ENCODE peak calls at places on chromosomes 12 and 14, in nine cellular contexts. One of them, this sample, is unnamed.

GRCh38 chr12:17076335-17076734 is 470.4 kb upstream of the LMO3 start:
- DNase-seq in cardiac muscle cell: no peak
- DNase-seq in heart right ventricle: no peak
- DNase-seq in Peyer's patch: no peak
- DNase-seq in prostate gland: no peak
- DNase-seq in testis: peak; percentile 42
- DNase-seq in stomach: no peak
- DNase-seq in fibroblast of pulmonary artery: no peak
- DNase-seq in neural progenitor cell: no peak
- DNase-seq in this sample: no peak

GRCh38 chr14:75295491-75296338 is 17.1 kb downstream of the FOS start:
- DNase-seq in prostate gland: peak; percentile 79
- DNase-seq in neural progenitor cell: peak; percentile 92
- DNase-seq in stomach: peak; percentile 87
- DNase-seq in heart right ventricle: peak; percentile 83
- DNase-seq in fibroblast of pulmonary artery: peak; percentile 82
- DNase-seq in cardiac muscle cell: peak; percentile 89
- DNase-seq in testis: peak; percentile 94
- DNase-seq in Peyer's patch: peak; percentile 93
- DNase-seq in this sample: peak; percentile 81

GRCh38 chr12:58841058-58841798 is 79.1 kb downstream of the LRIG3 start:
- DNase-seq in prostate gland: no peak
- DNase-seq in heart right ventricle: no peak
- DNase-seq in cardiac muscle cell: peak; percentile 2
- DNase-seq in neural progenitor cell: peak; percentile 43
- DNase-seq in fibroblast of pulmonary artery: no peak
- DNase-seq in Peyer's patch: no peak
- DNase-seq in testis: no peak
- DNase-seq in stomach: no peak
- DNase-seq in this sample: no peak

GRCh38 chr12:122880668-122881067 is 15.3 kb downstream of the VPS37B start:
- DNase-seq in neural progenitor cell: peak; percentile 73
- DNase-seq in prostate gland: no peak
- DNase-seq in fibroblast of pulmonary artery: peak; percentile 78
- DNase-seq in cardiac muscle cell: no peak
- DNase-seq in testis: peak; percentile 79
- DNase-seq in Peyer's patch: no peak
- DNase-seq in stomach: no peak
- DNase-seq in heart right ventricle: no peak
- DNase-seq in this sample: peak; percentile 76

GRCh38 chr14:88422919-88423318 is 37.5 kb downstream of the SPATA7 start:
- DNase-seq in Peyer's patch: no peak
- DNase-seq in neural progenitor cell: no peak
- DNase-seq in fibroblast of pulmonary artery: peak; percentile 33
- DNase-seq in cardiac muscle cell: no peak
- DNase-seq in testis: no peak
- DNase-seq in prostate gland: no peak
- DNase-seq in heart right ventricle: no peak
- DNase-seq in stomach: no peak
- DNase-seq in this sample: peak; percentile 86

GRCh38 chr14:99150236-99150635 is 121.8 kb downstream of the BCL11B start:
- DNase-seq in heart right ventricle: no peak
- DNase-seq in neural progenitor cell: no peak
- DNase-seq in cardiac muscle cell: no peak
- DNase-seq in Peyer's patch: peak; percentile 2
- DNase-seq in testis: no peak
- DNase-seq in stomach: no peak
- DNase-seq in fibroblast of pulmonary artery: no peak
- DNase-seq in prostate gland: no peak
- DNase-seq in this sample: no peak

GRCh38 chr12:53221203-53222076 is 10.6 kb downstream of the RARG start:
- DNase-seq in neural progenitor cell: peak; percentile 94
- DNase-seq in prostate gland: peak; percentile 77
- DNase-seq in Peyer's patch: peak; percentile 85
- DNase-seq in cardiac muscle cell: peak; percentile 85
- DNase-seq in stomach: peak; percentile 80
- DNase-seq in heart right ventricle: peak; percentile 76
- DNase-seq in testis: peak; percentile 64
- DNase-seq in fibroblast of pulmonary artery: peak; percentile 47
- DNase-seq in this sample: peak; percentile 48

GRCh38 chr12:84561362-84561761 is 351.2 kb downstream of the SLC6A15 start:
- DNase-seq in testis: no peak
- DNase-seq in prostate gland: no peak
- DNase-seq in heart right ventricle: no peak
- DNase-seq in fibroblast of pulmonary artery: no peak
- DNase-seq in Peyer's patch: no peak
- DNase-seq in cardiac muscle cell: no peak
- DNase-seq in stomach: no peak
- DNase-seq in neural progenitor cell: no peak
- DNase-seq in this sample: no peak

GRCh38 chr12:42855362-42855950 is 265.9 kb upstream of the PRICKLE1 start:
- DNase-seq in neural progenitor cell: no peak
- DNase-seq in stomach: no peak
- DNase-seq in Peyer's patch: no peak
- DNase-seq in prostate gland: no peak
- DNase-seq in heart right ventricle: no peak
- DNase-seq in cardiac muscle cell: no peak
- DNase-seq in fibroblast of pulmonary artery: no peak
- DNase-seq in testis: no peak
- DNase-seq in this sample: no peak

GRCh38 chr12:92648242-92649031 is 54.4 kb upstream of the PLEKHG7 start:
- DNase-seq in stomach: no peak
- DNase-seq in heart right ventricle: no peak
- DNase-seq in prostate gland: no peak
- DNase-seq in neural progenitor cell: peak; percentile 10
- DNase-seq in testis: no peak
- DNase-seq in cardiac muscle cell: no peak
- DNase-seq in fibroblast of pulmonary artery: peak; percentile 55
- DNase-seq in Peyer's patch: no peak
- DNase-seq in this sample: peak; percentile 73

GRCh38 chr12:92650228-92650822 is 52.5 kb upstream of the PLEKHG7 start:
- DNase-seq in heart right ventricle: no peak
- DNase-seq in stomach: no peak
- DNase-seq in prostate gland: no peak
- DNase-seq in Peyer's patch: no peak
- DNase-seq in testis: no peak
- DNase-seq in cardiac muscle cell: no peak
- DNase-seq in fibroblast of pulmonary artery: no peak
- DNase-seq in neural progenitor cell: no peak
- DNase-seq in this sample: no peak

GRCh38 chr12:110039085-110039807 is 9.1 kb downstream of the C12orf76 start:
- DNase-seq in stomach: peak; percentile 43
- DNase-seq in heart right ventricle: no peak
- DNase-seq in prostate gland: peak; percentile 60
- DNase-seq in neural progenitor cell: no peak
- DNase-seq in fibroblast of pulmonary artery: peak; percentile 95
- DNase-seq in Peyer's patch: peak; percentile 64
- DNase-seq in cardiac muscle cell: no peak
- DNase-seq in testis: no peak
- DNase-seq in this sample: peak; percentile 88

GRCh38 chr14:95504135-95505029 is 12.1 kb downstream of the SYNE3 start:
- DNase-seq in prostate gland: no peak
- DNase-seq in cardiac muscle cell: no peak
- DNase-seq in testis: no peak
- DNase-seq in fibroblast of pulmonary artery: peak; percentile 82
- DNase-seq in Peyer's patch: no peak
- DNase-seq in heart right ventricle: no peak
- DNase-seq in stomach: no peak
- DNase-seq in neural progenitor cell: no peak
- DNase-seq in this sample: peak; percentile 80

GRCh38 chr14:100679707-100680438 is 46.8 kb upstream of the DLK1 start:
- DNase-seq in heart right ventricle: peak; percentile 64
- DNase-seq in prostate gland: no peak
- DNase-seq in testis: peak; percentile 87
- DNase-seq in cardiac muscle cell: peak; percentile 60
- DNase-seq in stomach: no peak
- DNase-seq in Peyer's patch: no peak
- DNase-seq in fibroblast of pulmonary artery: peak; percentile 62
- DNase-seq in neural progenitor cell: no peak
- DNase-seq in this sample: peak; percentile 37

GRCh38 chr12:97394657-97395056 is 67.9 kb upstream of the RMST start:
- DNase-seq in Peyer's patch: no peak
- DNase-seq in prostate gland: no peak
- DNase-seq in neural progenitor cell: no peak
- DNase-seq in testis: no peak
- DNase-seq in heart right ventricle: no peak
- DNase-seq in stomach: no peak
- DNase-seq in fibroblast of pulmonary artery: no peak
- DNase-seq in cardiac muscle cell: no peak
- DNase-seq in this sample: no peak

GRCh38 chr12:122382919-122383350 is 39.5 kb downstream of the CLIP1 start:
- DNase-seq in cardiac muscle cell: no peak
- DNase-seq in Peyer's patch: no peak
- DNase-seq in fibroblast of pulmonary artery: no peak
- DNase-seq in testis: no peak
- DNase-seq in stomach: no peak
- DNase-seq in prostate gland: no peak
- DNase-seq in neural progenitor cell: no peak
- DNase-seq in heart right ventricle: no peak
- DNase-seq in this sample: no peak

GRCh38 chr14:79947440-79947839 is 263.9 kb downstream of the DIO2 start:
- DNase-seq in Peyer's patch: no peak
- DNase-seq in fibroblast of pulmonary artery: no peak
- DNase-seq in testis: no peak
- DNase-seq in cardiac muscle cell: no peak
- DNase-seq in prostate gland: no peak
- DNase-seq in stomach: no peak
- DNase-seq in heart right ventricle: no peak
- DNase-seq in neural progenitor cell: no peak
- DNase-seq in this sample: no peak

GRCh38 chr12:75994069-75994740 is 37.4 kb downstream of the PHLDA1 start:
- DNase-seq in Peyer's patch: no peak
- DNase-seq in cardiac muscle cell: no peak
- DNase-seq in stomach: no peak
- DNase-seq in neural progenitor cell: no peak
- DNase-seq in prostate gland: no peak
- DNase-seq in heart right ventricle: no peak
- DNase-seq in fibroblast of pulmonary artery: no peak
- DNase-seq in testis: no peak
- DNase-seq in this sample: no peak

GRCh38 chr12:30923057-30923456 is 3.5 kb upstream of the TSPAN11 start:
- DNase-seq in heart right ventricle: no peak
- DNase-seq in prostate gland: no peak
- DNase-seq in cardiac muscle cell: no peak
- DNase-seq in fibroblast of pulmonary artery: no peak
- DNase-seq in stomach: no peak
- DNase-seq in neural progenitor cell: no peak
- DNase-seq in testis: no peak
- DNase-seq in Peyer's patch: no peak
- DNase-seq in this sample: no peak

GRCh38 chr12:30928356-30929264 is 2.1 kb downstream of the TSPAN11 start:
- DNase-seq in fibroblast of pulmonary artery: no peak
- DNase-seq in heart right ventricle: no peak
- DNase-seq in stomach: no peak
- DNase-seq in cardiac muscle cell: peak; percentile 82
- DNase-seq in prostate gland: no peak
- DNase-seq in neural progenitor cell: no peak
- DNase-seq in Peyer's patch: no peak
- DNase-seq in testis: peak; percentile 25
- DNase-seq in this sample: no peak

GRCh38 chr12:30927210-30927576 is 645 bp downstream of the TSPAN11 start:
- DNase-seq in cardiac muscle cell: no peak
- DNase-seq in neural progenitor cell: no peak
- DNase-seq in stomach: no peak
- DNase-seq in testis: no peak
- DNase-seq in prostate gland: no peak
- DNase-seq in Peyer's patch: no peak
- DNase-seq in heart right ventricle: no peak
- DNase-seq in fibroblast of pulmonary artery: no peak
- DNase-seq in this sample: no peak

GRCh38 chr12:30925607-30926242 is 823 bp upstream of the TSPAN11 start:
- DNase-seq in prostate gland: no peak
- DNase-seq in Peyer's patch: no peak
- DNase-seq in neural progenitor cell: peak; percentile 56
- DNase-seq in fibroblast of pulmonary artery: no peak
- DNase-seq in stomach: no peak
- DNase-seq in testis: no peak
- DNase-seq in cardiac muscle cell: no peak
- DNase-seq in heart right ventricle: no peak
- DNase-seq in this sample: no peak

GRCh38 chr12:30926243-30927209 is at the start of gene TSPAN11:
- DNase-seq in fibroblast of pulmonary artery: peak; percentile 21
- DNase-seq in cardiac muscle cell: peak; percentile 76
- DNase-seq in neural progenitor cell: peak; percentile 97
- DNase-seq in Peyer's patch: no peak
- DNase-seq in testis: peak; percentile 55
- DNase-seq in prostate gland: no peak
- DNase-seq in heart right ventricle: peak; percentile 36
- DNase-seq in stomach: no peak
- DNase-seq in this sample: peak; percentile 41
- H3K4me3 ChIP-seq in fibroblast of pulmonary artery: peak within 1 kb of the TSS; percentile 32
- H3K4me3 ChIP-seq in cardiac muscle cell: peak within 1 kb of the TSS; percentile 40
- H3K4me3 ChIP-seq in neural progenitor cell: peak within 1 kb of the TSS; percentile 61
- H3K4me3 ChIP-seq in Peyer's patch: peak within 1 kb of the TSS; percentile 33
- H3K4me3 ChIP-seq in testis: peak within 1 kb of the TSS; percentile 52
- H3K4me3 ChIP-seq in prostate gland: peak within 1 kb of the TSS; percentile 42
- H3K4me3 ChIP-seq in heart right ventricle: no peak within 1 kb of the TSS
- H3K4me3 ChIP-seq in stomach: peak within 1 kb of the TSS; percentile 45
- H3K4me3 ChIP-seq in this sample: peak within 1 kb of the TSS; percentile 31

GRCh38 chr12:10749700-10750384 is 26.7 kb upstream of the YBX3 start:
- DNase-seq in fibroblast of pulmonary artery: peak; percentile 98
- DNase-seq in prostate gland: peak; percentile 79
- DNase-seq in Peyer's patch: peak; percentile 86
- DNase-seq in stomach: peak; percentile 70
- DNase-seq in cardiac muscle cell: peak; percentile 85
- DNase-seq in neural progenitor cell: peak; percentile 86
- DNase-seq in heart right ventricle: peak; percentile 87
- DNase-seq in testis: peak; percentile 88
- DNase-seq in this sample: peak; percentile 98
- TF ChIP-seq CTCF in fibroblast of pulmonary artery: peak; percentile 96
- TF ChIP-seq CTCF in prostate gland: peak; percentile 91
- TF ChIP-seq CTCF in Peyer's patch: peak; percentile 90
- TF ChIP-seq CTCF in stomach: peak; percentile 91
- TF ChIP-seq CTCF in cardiac muscle cell: peak; percentile 96
- TF ChIP-seq CTCF in neural progenitor cell: peak; percentile 96
- TF ChIP-seq CTCF in heart right ventricle: peak; percentile 85
- TF ChIP-seq CTCF in testis: peak; percentile 84
- TF ChIP-seq CTCF in this sample: peak; percentile 86

DNA sequence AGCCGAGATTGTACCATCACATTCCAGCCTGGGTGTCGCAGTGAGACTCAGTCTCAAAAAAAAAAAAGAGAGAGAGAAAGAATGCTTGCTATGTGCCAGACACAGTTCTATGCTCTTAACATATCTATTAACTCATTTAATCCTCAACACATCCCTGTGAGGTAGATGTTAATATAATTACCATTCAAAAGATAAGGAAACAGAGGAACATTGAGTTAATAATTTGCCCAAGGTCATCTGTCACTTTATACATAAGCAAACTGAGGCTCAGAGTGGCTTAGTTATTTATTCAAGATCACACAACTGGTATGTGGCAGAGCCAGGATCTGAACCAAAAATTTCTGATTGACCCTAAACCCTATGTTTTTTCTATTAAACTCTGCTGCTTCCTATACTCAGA is 116.1 kb upstream of the BCAT1 start:
- DNase-seq in heart right ventricle: no peak
- DNase-seq in prostate gland: no peak
- DNase-seq in neural progenitor cell: no peak
- DNase-seq in fibroblast of pulmonary artery: no peak
- DNase-seq in stomach: no peak
- DNase-seq in Peyer's patch: no peak
- DNase-seq in testis: no peak
- DNase-seq in cardiac muscle cell: no peak
- DNase-seq in this sample: no peak
- H3K4me3 ChIP-seq in heart right ventricle: no peak overlapping the region
- H3K4me3 ChIP-seq in prostate gland: no peak overlapping the region
- H3K4me3 ChIP-seq in neural progenitor cell: no peak overlapping the region
- H3K4me3 ChIP-seq in fibroblast of pulmonary artery: no peak overlapping the region
- H3K4me3 ChIP-seq in stomach: no peak overlapping the region
- H3K4me3 ChIP-seq in Peyer's patch: no peak overlapping the region
- H3K4me3 ChIP-seq in testis: no peak overlapping the region
- H3K4me3 ChIP-seq in cardiac muscle cell: no peak overlapping the region
- H3K4me3 ChIP-seq in this sample: no peak overlapping the region

GRCh38 chr14:77653473-77653872 is 37.0 kb upstream of the SPTLC2 start:
- DNase-seq in heart right ventricle: no peak
- DNase-seq in fibroblast of pulmonary artery: no peak
- DNase-seq in prostate gland: no peak
- DNase-seq in cardiac muscle cell: no peak
- DNase-seq in Peyer's patch: no peak
- DNase-seq in testis: no peak
- DNase-seq in neural progenitor cell: peak; percentile 55
- DNase-seq in stomach: no peak
- DNase-seq in this sample: no peak
- TF ChIP-seq CTCF in heart right ventricle: no peak
- TF ChIP-seq CTCF in fibroblast of pulmonary artery: peak; percentile 24
- TF ChIP-seq CTCF in prostate gland: no peak
- TF ChIP-seq CTCF in cardiac muscle cell: peak; percentile 12
- TF ChIP-seq CTCF in Peyer's patch: no peak
- TF ChIP-seq CTCF in testis: no peak
- TF ChIP-seq CTCF in neural progenitor cell: peak; percentile 55
- TF ChIP-seq CTCF in stomach: no peak
- TF ChIP-seq CTCF in this sample: peak; percentile 20

This sample was measured in cardiac fibroblast.